ENCODE peak calls at places on chromosomes 7 and 10, in six cellular contexts. J is esophagus squamous epithelium, Q is Peyer's patch, B is pancreas, C is suprapubic skin, U is left ventricle myocardium inferior. X is an unnamed sample.

GRCh38 chr7:100215895-100216294 is 3.9 kb upstream of the PVRIG start:
- DNase-seq in Q (no peak), J (no peak), B (peak; percentile 31), U (peak; percentile 50), C (no peak), X (no peak)

GRCh38 chr7:149772236-149772820 is 1.1 kb downstream of the ZNF467 start:
- DNase-seq in Q (no peak), J (no peak), B (peak; percentile 70), U (no peak), C (no peak), X (no peak)

GRCh38 chr10:94105226-94105625 is 111.5 kb downstream of the PLCE1 start:
- DNase-seq in J (no peak), Q (no peak), C (no peak), U (no peak), B (no peak), X (no peak)

GRCh38 chr7:2808891-2809660 is 35.0 kb downstream of the GNA12 start:
- DNase-seq in Q (no peak), U (no peak), C (no peak), B (no peak), J (no peak), X (no peak)

GRCh38 chr7:101923276-101923985 is 106.0 kb downstream of the CUX1 start:
- DNase-seq in Q (peak; percentile 37), U (no peak), J (no peak), B (no peak), C (no peak), X (no peak)

GRCh38 chr10:79382491-79382941 is 35.2 kb downstream of the PPIF start:
- DNase-seq in Q (peak; percentile 48), U (no peak), C (peak; percentile 71), J (no peak), B (peak; percentile 44), X (peak; percentile 68)

GRCh38 chr10:3950676-3951275 is 165.8 kb upstream of the KLF6 start:
- DNase-seq in U (no peak), B (no peak), J (no peak), C (no peak), Q (no peak), X (no peak)

GRCh38 chr10:75739454-75740143 is 308.2 kb downstream of the LRMDA start:
- DNase-seq in Q (no peak), J (no peak), B (no peak), U (no peak), C (no peak), X (no peak)

GRCh38 chr10:117804470-117805011 is 242.2 kb downstream of the RAB11FIP2 start:
- DNase-seq in J (no peak), U (no peak), B (no peak), Q (peak; percentile 71), C (no peak), X (peak; percentile 31)

GRCh38 chr10:77188511-77188910 is 449.1 kb downstream of the KCNMA1 start:
- DNase-seq in C (no peak), B (no peak), J (no peak), U (no peak), Q (no peak), X (no peak)

GRCh38 chr10:69969961-69970360 is 82.7 kb upstream of the MACROH2A2 start:
- DNase-seq in C (no peak), Q (no peak), J (no peak), U (no peak), B (no peak), X (no peak)

GRCh38 chr7:138755331-138755747 is 42.5 kb upstream of the TMEM213 start:
- DNase-seq in U (no peak), C (no peak), J (no peak), B (no peak), Q (no peak), X (no peak)

GRCh38 chr7:5354460-5355279 is 69.0 kb downstream of the TNRC18 start:
- DNase-seq in B (peak; percentile 75), J (no peak), U (peak; percentile 73), C (peak; percentile 85), Q (peak; percentile 77), X (no peak)

GRCh38 chr7:15686957-15687644 is 618 bp upstream of the MEOX2 start:
- DNase-seq in B (no peak), C (no peak), J (no peak), U (peak; percentile 17), Q (no peak), X (no peak)

GRCh38 chr7:5752663-5753062 is 28.8 kb downstream of the RNF216 start:
- DNase-seq in B (no peak), C (no peak), U (no peak), J (no peak), Q (no peak), X (no peak)

GRCh38 chr7:34133983-34134782 is 228.8 kb downstream of the BMPER start:
- DNase-seq in Q (no peak), B (peak; percentile 61), C (peak; percentile 69), U (peak; percentile 60), J (no peak), X (peak; percentile 72)

GRCh38 chr10:43402880-43403452 is 6.0 kb downstream of the HNRNPF start:
- DNase-seq in Q (no peak), B (peak; percentile 22), J (no peak), C (no peak), U (no peak), X (no peak)

GRCh38 chr10:77315511-77316129 is 322.0 kb downstream of the KCNMA1 start:
- DNase-seq in J (no peak), C (no peak), Q (no peak), U (no peak), B (no peak), X (no peak)

GRCh38 chr7:64685741-64686140 is 19.8 kb downstream of the ZNF107 start:
- DNase-seq in C (no peak), Q (no peak), B (no peak), J (no peak), U (no peak), X (no peak)

GRCh38 chr10:59234814-59235429 is 58.5 kb downstream of the PHYHIPL start:
- DNase-seq in U (no peak), Q (no peak), B (no peak), J (no peak), C (no peak), X (no peak)

GRCh38 chr10:3781458-3782098 is 3.4 kb downstream of the KLF6 start:
- DNase-seq in Q (no peak), J (no peak), U (peak; percentile 54), C (no peak), B (no peak), X (peak; percentile 81)

GRCh38 chr10:79285315-79286185 is 61.7 kb upstream of the PPIF start:
- DNase-seq in J (no peak), C (no peak), U (no peak), B (no peak), Q (no peak), X (no peak)

GRCh38 chr10:78464118-78464855 is 430.6 kb downstream of the RPS24 start:
- DNase-seq in J (no peak), U (no peak), B (no peak), Q (no peak), C (no peak), X (peak; percentile 57)

DNA sequence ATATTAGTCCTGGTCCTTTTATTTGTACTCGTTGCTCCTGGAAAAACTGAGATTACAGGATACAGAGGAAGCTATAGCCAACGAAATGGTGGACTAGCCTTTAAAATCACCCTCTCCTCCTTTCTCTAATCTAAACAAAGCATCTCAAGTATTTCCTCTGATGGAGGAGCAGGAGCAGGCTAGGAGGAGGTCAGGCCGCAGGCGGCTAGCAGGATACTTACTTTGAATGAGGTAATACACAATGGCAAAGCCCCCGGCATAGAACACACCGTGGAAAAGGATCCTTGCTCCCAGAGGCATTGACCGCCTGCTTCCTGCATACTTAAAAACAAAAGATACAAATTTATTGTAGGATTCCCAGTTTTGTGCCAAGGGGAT is 64.4 kb downstream of the STK17A start:
- DNase-seq in B (no peak), C (no peak), J (no peak), U (no peak), Q (no peak), X (no peak)
- H3K4me3 ChIP-seq in B (no peak overlapping the region), C (no peak overlapping the region), J (no peak overlapping the region), U (peak overlapping the region; percentile 25), Q (peak overlapping the region; percentile 12), X (peak overlapping the region; percentile 43)

DNA sequence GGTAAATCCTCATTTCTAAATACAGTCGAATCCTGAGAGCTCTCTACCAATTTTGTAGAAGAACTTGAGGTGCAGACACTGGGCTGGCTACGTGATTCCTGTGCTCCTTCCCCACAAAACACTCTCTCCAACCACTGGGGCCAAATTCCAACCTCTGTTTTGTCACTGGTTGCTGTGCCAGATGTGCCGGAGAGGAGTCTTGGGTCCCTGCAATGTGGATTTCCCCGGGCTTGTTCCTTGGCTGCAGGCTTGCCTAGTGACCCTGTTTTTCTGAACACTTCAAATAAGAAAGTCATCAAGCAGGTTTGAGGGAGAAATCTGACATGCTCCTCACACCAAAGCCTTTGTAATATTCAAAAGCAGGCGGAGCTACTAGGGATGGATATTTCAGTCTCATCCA is 44.4 kb upstream of the AGBL3 start:
- DNase-seq in U (no peak), J (no peak), C (no peak), Q (no peak), B (no peak), X (no peak)
- H3K27ac ChIP-seq in U (peak overlapping the region; percentile 21), J (peak overlapping the region; percentile 35), C (no peak overlapping the region), Q (no peak overlapping the region), B (no peak overlapping the region), X (peak overlapping the region; percentile 59)

DNA sequence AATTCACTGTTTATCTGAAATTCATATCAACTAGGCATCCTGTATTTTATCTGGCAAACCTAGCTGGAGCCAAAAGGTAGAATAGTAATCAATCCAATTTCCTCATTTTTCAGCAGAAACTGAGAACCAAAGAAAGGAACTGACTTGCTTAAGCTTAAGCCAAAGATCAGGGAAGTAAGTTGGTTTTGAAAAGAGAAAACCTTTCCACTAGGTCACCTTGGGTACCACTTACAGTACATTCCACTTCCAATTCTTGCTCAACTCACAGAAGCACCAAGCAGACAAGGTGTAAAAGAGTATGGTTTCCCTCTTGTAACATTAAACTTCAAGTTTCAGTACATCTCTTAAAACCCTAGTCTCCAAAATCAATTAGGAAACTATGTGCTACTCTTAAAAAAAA is 79.6 kb downstream of the ZFAND4 start:
- DNase-seq in C (no peak), U (no peak), J (no peak), B (no peak), Q (no peak), X (no peak)
- H3K4me3 ChIP-seq in C (peak overlapping the region; percentile 98), U (peak overlapping the region; percentile 87), J (no peak overlapping the region), B (peak overlapping the region; percentile 79), Q (no peak overlapping the region), X (no peak overlapping the region)

GRCh38 chr7:127819975-127820778 is 168.2 kb downstream of the SND1 start:
- DNase-seq in C (no peak), B (no peak), U (no peak), J (no peak), Q (no peak), X (no peak)

GRCh38 chr7:127824682-127825081 is 172.7 kb downstream of the SND1 start:
- DNase-seq in J (no peak), B (no peak), Q (no peak), U (no peak), C (no peak), X (no peak)

GRCh38 chr7:127822822-127823508 is 171.0 kb downstream of the SND1 start:
- DNase-seq in C (no peak), J (no peak), B (no peak), U (no peak), Q (no peak), X (no peak)

GRCh38 chr7:127817466-127817865 is 165.5 kb downstream of the SND1 start:
- DNase-seq in C (no peak), B (no peak), J (no peak), Q (no peak), U (no peak), X (no peak)

DNA sequence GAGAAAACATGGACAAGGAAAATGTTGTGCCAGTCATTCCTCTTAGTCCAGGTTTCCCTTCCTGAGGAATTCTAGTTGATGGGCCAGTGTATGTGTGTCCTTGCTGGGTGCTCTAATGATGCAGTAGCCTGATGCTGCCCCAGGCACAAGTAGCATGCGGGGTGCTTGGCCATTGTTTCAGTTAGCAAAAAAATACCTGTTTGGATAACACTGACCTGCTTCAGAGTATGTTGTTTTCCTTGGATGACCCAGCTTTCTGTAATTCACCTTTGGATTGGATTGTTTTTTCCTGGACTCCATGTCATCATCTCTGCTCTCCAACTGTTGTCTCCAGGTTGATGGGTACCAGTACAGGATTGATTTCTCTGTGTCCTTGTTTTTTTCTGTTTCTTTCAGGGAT is 169.2 kb downstream of the SND1 start:
- DNase-seq in C (no peak), B (no peak), Q (no peak), U (no peak), J (no peak), X (no peak)
- H3K27ac ChIP-seq in C (no peak overlapping the region), B (no peak overlapping the region), Q (no peak overlapping the region), U (no peak overlapping the region), J (no peak overlapping the region), X (no peak overlapping the region)